ENCODE peak calls at places on chromosomes 7 and 10, in five cellular contexts. One of them, this sample, is unnamed.

GRCh38 chr10:132449051-132449825 is 52.2 kb downstream of the PWWP2B start:
- DNase-seq in DMS79 treated with DMSO at 0.1 percent for 48 hours: no peak
- DNase-seq in IMR-90: no peak
- DNase-seq in activated CD4-positive, alpha-beta T cell treated with anti-CD3 and anti-CD28 coated beads, Interleukin-2, amount 50 U/mL, for 24 hours: no peak
- DNase-seq in EL: no peak
- DNase-seq in this sample: no peak

GRCh38 chr7:78151229-78151628 is 352.7 kb downstream of the PHTF2 start:
- DNase-seq in DMS79 treated with DMSO at 0.1 percent for 48 hours: peak
- DNase-seq in IMR-90: peak
- DNase-seq in activated CD4-positive, alpha-beta T cell treated with anti-CD3 and anti-CD28 coated beads, Interleukin-2, amount 50 U/mL, for 24 hours: no peak
- DNase-seq in EL: peak
- DNase-seq in this sample: no peak

GRCh38 chr7:138752568-138753518 is 45.0 kb upstream of the TMEM213 start:
- DNase-seq in DMS79 treated with DMSO at 0.1 percent for 48 hours: peak
- DNase-seq in IMR-90: peak
- DNase-seq in activated CD4-positive, alpha-beta T cell treated with anti-CD3 and anti-CD28 coated beads, Interleukin-2, amount 50 U/mL, for 24 hours: peak
- DNase-seq in EL: peak
- DNase-seq in this sample: peak

GRCh38 chr7:13411641-13412040 is 577.8 kb downstream of the ETV1 start:
- DNase-seq in DMS79 treated with DMSO at 0.1 percent for 48 hours: no peak
- DNase-seq in IMR-90: no peak
- DNase-seq in activated CD4-positive, alpha-beta T cell treated with anti-CD3 and anti-CD28 coated beads, Interleukin-2, amount 50 U/mL, for 24 hours: no peak
- DNase-seq in EL: no peak
- DNase-seq in this sample: no peak

GRCh38 chr7:41979834-41980307 is 257.1 kb downstream of the GLI3 start:
- DNase-seq in DMS79 treated with DMSO at 0.1 percent for 48 hours: no peak
- DNase-seq in IMR-90: peak
- DNase-seq in activated CD4-positive, alpha-beta T cell treated with anti-CD3 and anti-CD28 coated beads, Interleukin-2, amount 50 U/mL, for 24 hours: no peak
- DNase-seq in EL: peak
- DNase-seq in this sample: peak

GRCh38 chr10:80444646-80445319 is 9.3 kb upstream of the TSPAN14 start:
- DNase-seq in DMS79 treated with DMSO at 0.1 percent for 48 hours: no peak
- DNase-seq in IMR-90: peak
- DNase-seq in activated CD4-positive, alpha-beta T cell treated with anti-CD3 and anti-CD28 coated beads, Interleukin-2, amount 50 U/mL, for 24 hours: peak
- DNase-seq in EL: peak
- DNase-seq in this sample: peak

GRCh38 chr10:62916157-62916603 is 100.0 kb upstream of the EGR2 start:
- DNase-seq in DMS79 treated with DMSO at 0.1 percent for 48 hours: no peak
- DNase-seq in IMR-90: peak
- DNase-seq in activated CD4-positive, alpha-beta T cell treated with anti-CD3 and anti-CD28 coated beads, Interleukin-2, amount 50 U/mL, for 24 hours: no peak
- DNase-seq in EL: peak
- DNase-seq in this sample: no peak

GRCh38 chr7:14858410-14858809 is 44.1 kb downstream of the DGKB start:
- DNase-seq in DMS79 treated with DMSO at 0.1 percent for 48 hours: no peak
- DNase-seq in IMR-90: no peak
- DNase-seq in activated CD4-positive, alpha-beta T cell treated with anti-CD3 and anti-CD28 coated beads, Interleukin-2, amount 50 U/mL, for 24 hours: no peak
- DNase-seq in EL: no peak
- DNase-seq in this sample: no peak

GRCh38 chr10:6070647-6071046 is 8.5 kb upstream of the IL2RA start:
- DNase-seq in DMS79 treated with DMSO at 0.1 percent for 48 hours: no peak
- DNase-seq in IMR-90: no peak
- DNase-seq in activated CD4-positive, alpha-beta T cell treated with anti-CD3 and anti-CD28 coated beads, Interleukin-2, amount 50 U/mL, for 24 hours: peak
- DNase-seq in EL: no peak
- DNase-seq in this sample: peak